ENCODE peak calls at places on chromosomes 6 and 20, in eight cellular contexts. One of them, this sample, is unnamed.

GRCh38 chr20:47440857-47441773 is 60.6 kb upstream of the NCOA3 start:
- DNase-seq in GM23338: peak; percentile 48
- DNase-seq in HFFc6: peak; percentile 6
- DNase-seq in left lung: no peak
- DNase-seq in dorsolateral prefrontal cortex: no peak
- DNase-seq in choroid plexus epithelial cell: no peak
- DNase-seq in PC-9: peak; percentile 62
- DNase-seq in lower lobe of right lung: no peak
- DNase-seq in this sample: no peak

GRCh38 chr6:89140347-89141159 is 5.3 kb upstream of the PM20D2 start:
- DNase-seq in GM23338: no peak
- DNase-seq in HFFc6: no peak
- DNase-seq in left lung: no peak
- DNase-seq in dorsolateral prefrontal cortex: no peak
- DNase-seq in choroid plexus epithelial cell: no peak
- DNase-seq in PC-9: no peak
- DNase-seq in lower lobe of right lung: no peak
- DNase-seq in this sample: no peak

GRCh38 chr20:46644160-46644559 is 7.1 kb downstream of the SLC13A3 start:
- DNase-seq in GM23338: no peak
- DNase-seq in HFFc6: no peak
- DNase-seq in left lung: no peak
- DNase-seq in dorsolateral prefrontal cortex: no peak
- DNase-seq in choroid plexus epithelial cell: no peak
- DNase-seq in PC-9: no peak
- DNase-seq in lower lobe of right lung: no peak
- DNase-seq in this sample: no peak

GRCh38 chr6:124535746-124536145 is 426.5 kb upstream of the RNF217 start:
- DNase-seq in GM23338: no peak
- DNase-seq in HFFc6: no peak
- DNase-seq in left lung: no peak
- DNase-seq in dorsolateral prefrontal cortex: no peak
- DNase-seq in choroid plexus epithelial cell: peak; percentile 92
- DNase-seq in PC-9: peak; percentile 76
- DNase-seq in lower lobe of right lung: no peak
- DNase-seq in this sample: no peak

GRCh38 chr20:23370274-23370673 is 8.3 kb downstream of the GZF1 start:
- DNase-seq in GM23338: no peak
- DNase-seq in HFFc6: no peak
- DNase-seq in left lung: no peak
- DNase-seq in dorsolateral prefrontal cortex: no peak
- DNase-seq in choroid plexus epithelial cell: no peak
- DNase-seq in PC-9: no peak
- DNase-seq in lower lobe of right lung: no peak
- DNase-seq in this sample: no peak

GRCh38 chr6:134031696-134032255 is 20.6 kb downstream of the SLC2A12 start:
- DNase-seq in GM23338: no peak
- DNase-seq in HFFc6: no peak
- DNase-seq in left lung: no peak
- DNase-seq in dorsolateral prefrontal cortex: no peak
- DNase-seq in choroid plexus epithelial cell: peak; percentile 72
- DNase-seq in PC-9: no peak
- DNase-seq in lower lobe of right lung: no peak
- DNase-seq in this sample: no peak

GRCh38 chr6:166955865-166956443 is 396 bp downstream of the RNASET2 start:
- DNase-seq in GM23338: peak; percentile 80
- DNase-seq in HFFc6: no peak
- DNase-seq in left lung: peak; percentile 39
- DNase-seq in dorsolateral prefrontal cortex: no peak
- DNase-seq in choroid plexus epithelial cell: peak; percentile 28
- DNase-seq in PC-9: peak; percentile 37
- DNase-seq in lower lobe of right lung: no peak
- DNase-seq in this sample: no peak

GRCh38 chr6:135235716-135236115 is 54.6 kb downstream of the MYB start:
- DNase-seq in GM23338: no peak
- DNase-seq in HFFc6: no peak
- DNase-seq in left lung: no peak
- DNase-seq in dorsolateral prefrontal cortex: no peak
- DNase-seq in choroid plexus epithelial cell: no peak
- DNase-seq in PC-9: no peak
- DNase-seq in lower lobe of right lung: no peak
- DNase-seq in this sample: no peak

GRCh38 chr6:170006524-170007467 is 255.4 kb downstream of the ERMARD start:
- DNase-seq in GM23338: peak; percentile 98
- DNase-seq in HFFc6: no peak
- DNase-seq in left lung: no peak
- DNase-seq in dorsolateral prefrontal cortex: no peak
- DNase-seq in choroid plexus epithelial cell: no peak
- DNase-seq in PC-9: no peak
- DNase-seq in lower lobe of right lung: no peak
- DNase-seq in this sample: peak; percentile 8

GRCh38 chr6:42269553-42269952 is 51.9 kb upstream of the MRPS10 start:
- DNase-seq in GM23338: no peak
- DNase-seq in HFFc6: no peak
- DNase-seq in left lung: no peak
- DNase-seq in dorsolateral prefrontal cortex: no peak
- DNase-seq in choroid plexus epithelial cell: no peak
- DNase-seq in PC-9: no peak
- DNase-seq in lower lobe of right lung: no peak
- DNase-seq in this sample: no peak

GRCh38 chr6:159726196-159726917 is 949 bp upstream of the WTAP start:
- DNase-seq in GM23338: no peak
- DNase-seq in HFFc6: no peak
- DNase-seq in left lung: no peak
- DNase-seq in dorsolateral prefrontal cortex: no peak
- DNase-seq in choroid plexus epithelial cell: no peak
- DNase-seq in PC-9: no peak
- DNase-seq in lower lobe of right lung: no peak
- DNase-seq in this sample: no peak

GRCh38 chr6:7697820-7698623 is 27.9 kb upstream of the BMP6 start:
- DNase-seq in GM23338: peak; percentile 29
- DNase-seq in HFFc6: peak; percentile 90
- DNase-seq in left lung: peak; percentile 64
- DNase-seq in dorsolateral prefrontal cortex: no peak
- DNase-seq in choroid plexus epithelial cell: peak; percentile 91
- DNase-seq in PC-9: peak; percentile 89
- DNase-seq in lower lobe of right lung: no peak
- DNase-seq in this sample: no peak

GRCh38 chr20:11810316-11811130 is 107.2 kb upstream of the BTBD3 start:
- DNase-seq in GM23338: no peak
- DNase-seq in HFFc6: peak; percentile 68
- DNase-seq in left lung: no peak
- DNase-seq in dorsolateral prefrontal cortex: no peak
- DNase-seq in choroid plexus epithelial cell: peak; percentile 43
- DNase-seq in PC-9: peak; percentile 73
- DNase-seq in lower lobe of right lung: no peak
- DNase-seq in this sample: no peak

GRCh38 chr6:36545767-36546663 is 1.3 kb downstream of the STK38 start:
- DNase-seq in GM23338: peak; percentile 33
- DNase-seq in HFFc6: no peak
- DNase-seq in left lung: no peak
- DNase-seq in dorsolateral prefrontal cortex: no peak
- DNase-seq in choroid plexus epithelial cell: peak; percentile 50
- DNase-seq in PC-9: no peak
- DNase-seq in lower lobe of right lung: no peak
- DNase-seq in this sample: no peak

GRCh38 chr6:15736023-15736696 is 73.3 kb upstream of the DTNBP1 start:
- DNase-seq in GM23338: no peak
- DNase-seq in HFFc6: no peak
- DNase-seq in left lung: no peak
- DNase-seq in dorsolateral prefrontal cortex: no peak
- DNase-seq in choroid plexus epithelial cell: no peak
- DNase-seq in PC-9: no peak
- DNase-seq in lower lobe of right lung: no peak
- DNase-seq in this sample: no peak

GRCh38 chr20:9838035-9838377 is 870 bp downstream of the PAK5 start:
- DNase-seq in GM23338: peak; percentile 6
- DNase-seq in HFFc6: no peak
- DNase-seq in left lung: no peak
- DNase-seq in dorsolateral prefrontal cortex: no peak
- DNase-seq in choroid plexus epithelial cell: no peak
- DNase-seq in PC-9: no peak
- DNase-seq in lower lobe of right lung: no peak
- DNase-seq in this sample: no peak

GRCh38 chr6:42125231-42125630 is 17.2 kb downstream of the C6orf132 start:
- DNase-seq in GM23338: no peak
- DNase-seq in HFFc6: no peak
- DNase-seq in left lung: no peak
- DNase-seq in dorsolateral prefrontal cortex: no peak
- DNase-seq in choroid plexus epithelial cell: no peak
- DNase-seq in PC-9: no peak
- DNase-seq in lower lobe of right lung: no peak
- DNase-seq in this sample: no peak

GRCh38 chr6:168192901-168193815 is 114.1 kb upstream of the FRMD1 start:
- DNase-seq in GM23338: no peak
- DNase-seq in HFFc6: no peak
- DNase-seq in left lung: no peak
- DNase-seq in dorsolateral prefrontal cortex: no peak
- DNase-seq in choroid plexus epithelial cell: no peak
- DNase-seq in PC-9: no peak
- DNase-seq in lower lobe of right lung: no peak
- DNase-seq in this sample: no peak
- TF ChIP-seq CTCF in GM23338: no peak
- TF ChIP-seq CTCF in HFFc6: no peak
- TF ChIP-seq CTCF in left lung: no peak
- TF ChIP-seq CTCF in dorsolateral prefrontal cortex: no peak
- TF ChIP-seq CTCF in choroid plexus epithelial cell: no peak
- TF ChIP-seq CTCF in PC-9: no peak
- TF ChIP-seq CTCF in lower lobe of right lung: no peak
- TF ChIP-seq CTCF in this sample: no peak

DNA sequence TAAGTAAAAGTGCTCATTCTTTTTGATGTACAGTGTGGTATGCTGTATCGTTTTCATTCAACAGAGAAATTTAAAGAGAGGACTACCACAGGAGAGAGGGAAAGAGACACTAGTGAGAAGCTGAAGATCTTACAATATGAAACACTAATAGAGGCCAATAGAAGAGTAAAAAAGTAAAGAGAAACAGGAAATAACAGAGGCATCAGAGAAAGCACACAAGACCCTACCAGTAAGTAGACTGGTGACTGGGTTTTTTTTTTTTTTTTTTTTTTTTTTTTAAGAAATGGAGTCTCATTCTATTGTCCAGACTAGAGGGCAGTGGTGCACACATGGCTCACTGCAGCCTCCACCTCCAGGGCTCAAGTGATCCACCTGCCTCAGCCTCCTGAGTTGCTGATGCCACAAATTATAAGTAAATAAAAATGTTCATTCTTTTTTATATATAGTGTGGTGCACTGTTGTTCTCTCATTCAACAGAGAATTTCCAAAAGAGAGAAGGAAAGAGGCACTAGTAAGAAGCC is 18.8 kb downstream of the ELOVL4 start:
- DNase-seq in GM23338: no peak
- DNase-seq in HFFc6: no peak
- DNase-seq in left lung: no peak
- DNase-seq in dorsolateral prefrontal cortex: no peak
- DNase-seq in choroid plexus epithelial cell: no peak
- DNase-seq in PC-9: no peak
- DNase-seq in lower lobe of right lung: no peak
- DNase-seq in this sample: no peak
- TF ChIP-seq CTCF in GM23338: no peak
- TF ChIP-seq CTCF in HFFc6: no peak
- TF ChIP-seq CTCF in left lung: no peak
- TF ChIP-seq CTCF in dorsolateral prefrontal cortex: no peak
- TF ChIP-seq CTCF in choroid plexus epithelial cell: no peak
- TF ChIP-seq CTCF in PC-9: no peak
- TF ChIP-seq CTCF in lower lobe of right lung: no peak
- TF ChIP-seq CTCF in this sample: no peak

DNA sequence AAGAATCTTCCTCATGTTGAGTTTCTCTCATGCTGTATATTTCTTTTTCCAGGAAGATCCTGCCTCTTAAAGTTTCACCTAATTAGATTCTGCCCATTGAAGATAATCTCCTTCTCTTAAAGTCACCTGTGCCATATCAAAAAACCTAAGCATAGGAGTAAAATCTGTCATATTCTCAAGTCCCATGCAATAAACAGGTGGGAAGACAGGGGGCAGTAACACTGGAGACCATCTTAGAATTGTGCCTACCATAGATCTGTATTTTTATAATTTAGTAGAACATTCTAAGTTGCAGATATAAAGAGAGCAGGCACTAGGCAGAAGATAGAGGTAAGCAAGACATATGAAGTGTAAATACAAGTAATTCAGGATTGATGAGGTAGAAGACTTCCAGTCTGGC is 763.5 kb upstream of the MANEA start:
- DNase-seq in GM23338: peak; percentile 4
- DNase-seq in HFFc6: no peak
- DNase-seq in left lung: no peak
- DNase-seq in dorsolateral prefrontal cortex: no peak
- DNase-seq in choroid plexus epithelial cell: no peak
- DNase-seq in PC-9: no peak
- DNase-seq in lower lobe of right lung: no peak
- DNase-seq in this sample: no peak
- TF ChIP-seq CTCF in GM23338: peak; percentile 72
- TF ChIP-seq CTCF in HFFc6: peak; percentile 19
- TF ChIP-seq CTCF in left lung: no peak
- TF ChIP-seq CTCF in dorsolateral prefrontal cortex: no peak
- TF ChIP-seq CTCF in choroid plexus epithelial cell: no peak
- TF ChIP-seq CTCF in PC-9: peak; percentile 28
- TF ChIP-seq CTCF in lower lobe of right lung: no peak
- TF ChIP-seq CTCF in this sample: no peak

GRCh38 chr6:65569505-65569904 is 137.5 kb downstream of the EYS start:
- DNase-seq in GM23338: peak; percentile 48
- DNase-seq in HFFc6: no peak
- DNase-seq in left lung: no peak
- DNase-seq in dorsolateral prefrontal cortex: no peak
- DNase-seq in choroid plexus epithelial cell: no peak
- DNase-seq in PC-9: no peak
- DNase-seq in lower lobe of right lung: no peak
- DNase-seq in this sample: no peak

GRCh38 chr6:65570340-65570739 is 136.7 kb downstream of the EYS start:
- DNase-seq in GM23338: no peak
- DNase-seq in HFFc6: no peak
- DNase-seq in left lung: no peak
- DNase-seq in dorsolateral prefrontal cortex: no peak
- DNase-seq in choroid plexus epithelial cell: peak; percentile 0
- DNase-seq in PC-9: no peak
- DNase-seq in lower lobe of right lung: no peak
- DNase-seq in this sample: no peak

DNA sequence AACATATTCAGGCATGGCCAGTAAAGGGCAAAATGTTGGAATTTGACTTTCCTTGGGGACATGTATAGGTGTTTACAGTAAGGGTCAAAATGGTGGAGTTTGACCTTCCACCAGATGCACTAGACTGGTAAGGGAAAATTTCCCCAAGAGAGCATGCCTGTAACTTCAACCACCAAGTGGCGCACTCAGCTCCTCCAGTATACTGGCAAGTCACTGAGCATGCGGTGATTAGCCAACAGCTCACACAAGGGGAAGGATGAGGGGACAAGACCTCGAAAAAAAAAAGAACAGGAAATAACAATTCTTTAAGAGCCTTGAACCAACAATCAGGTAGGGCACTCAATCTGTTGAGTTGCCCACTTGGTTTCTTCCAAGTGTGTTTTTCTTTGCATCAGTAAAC is 140.9 kb downstream of the EYS start:
- DNase-seq in GM23338: peak; percentile 72
- DNase-seq in HFFc6: no peak
- DNase-seq in left lung: no peak
- DNase-seq in dorsolateral prefrontal cortex: no peak
- DNase-seq in choroid plexus epithelial cell: no peak
- DNase-seq in PC-9: no peak
- DNase-seq in lower lobe of right lung: no peak
- DNase-seq in this sample: no peak
- TF ChIP-seq CTCF in GM23338: peak; percentile 46
- TF ChIP-seq CTCF in HFFc6: no peak
- TF ChIP-seq CTCF in left lung: no peak
- TF ChIP-seq CTCF in dorsolateral prefrontal cortex: no peak
- TF ChIP-seq CTCF in choroid plexus epithelial cell: no peak
- TF ChIP-seq CTCF in PC-9: no peak
- TF ChIP-seq CTCF in lower lobe of right lung: no peak
- TF ChIP-seq CTCF in this sample: no peak

This sample was measured in natural killer cell.